ENCODE peak calls at places on chromosomes 4 and X, in six cellular contexts. L is SK-N-SH, C is HCT116, U is K562, A is HepG2, Z is GM12878. F is an unnamed sample.

GRCh38 chr4:181138116-181138515 is 1105.1 kb upstream of the TENM3 start:
- DNase-seq in A (no peak), Z (no peak), L (no peak), C (no peak), U (no peak), F (no peak)

GRCh38 chrX:153387987-153388721 is 13.0 kb downstream of the PNMA6E start:
- DNase-seq in C (no peak), L (no peak), A (no peak), Z (no peak), U (no peak), F (no peak)

GRCh38 chr4:163548481-163549243 is 54.2 kb downstream of the TMA16 start:
- DNase-seq in Z (no peak), A (peak; percentile 37), U (peak; percentile 18), L (peak; percentile 52), C (no peak), F (no peak)

GRCh38 chrX:103170216-103170615 is 44.7 kb upstream of the BEX4 start:
- DNase-seq in Z (no peak), U (no peak), A (no peak), L (no peak), C (no peak), F (no peak)

GRCh38 chr4:153679476-153679875 is 4.6 kb upstream of the TLR2 start:
- DNase-seq in C (no peak), U (no peak), L (no peak), A (no peak), Z (no peak), F (no peak)

GRCh38 chr4:123452585-123452984 is 56.0 kb downstream of the SPRY1 start:
- DNase-seq in C (no peak), A (peak; percentile 20), U (no peak), L (peak; percentile 49), Z (no peak), F (peak; percentile 87)

GRCh38 chr4:1939664-1940509 is 68.7 kb downstream of the NSD2 start:
- DNase-seq in C (peak; percentile 53), L (no peak), U (no peak), Z (no peak), A (peak; percentile 9), F (no peak)

GRCh38 chr4:20259707-20260106 is 8.0 kb downstream of the SLIT2 start:
- DNase-seq in Z (no peak), U (no peak), C (no peak), A (no peak), L (no peak), F (no peak)

GRCh38 chr4:61663310-61663709 is 463.2 kb downstream of the ADGRL3 start:
- DNase-seq in C (no peak), Z (no peak), L (no peak), U (no peak), A (no peak), F (no peak)

GRCh38 chr4:163544407-163545038 is 50.0 kb downstream of the TMA16 start:
- DNase-seq in C (no peak), Z (no peak), A (peak; percentile 22), U (peak; percentile 72), L (peak; percentile 75), F (no peak)

GRCh38 chrX:10111364-10112148 is 45.2 kb upstream of the CLCN4 start:
- DNase-seq in Z (peak; percentile 59), A (peak; percentile 32), U (no peak), L (no peak), C (no peak), F (no peak)

GRCh38 chrX:2466876-2467656 is 33.7 kb downstream of the DHRSX start:
- DNase-seq in L (no peak), Z (no peak), A (peak; percentile 53), U (no peak), C (no peak), F (no peak)

GRCh38 chr4:177339794-177340374 is 30.2 kb downstream of the NEIL3 start:
- DNase-seq in Z (peak; percentile 4), C (peak; percentile 4), L (peak; percentile 45), U (no peak), A (peak; percentile 29), F (no peak)

GRCh38 chr4:1009647-1010521 is 1.5 kb upstream of the FGFRL1 start:
- DNase-seq in U (peak; percentile 79), Z (no peak), C (no peak), L (peak; percentile 97), A (no peak), F (no peak)

GRCh38 chr4:107276052-107276451 is 239.9 kb upstream of the DKK2 start:
- DNase-seq in U (no peak), A (no peak), Z (no peak), L (no peak), C (no peak), F (no peak)

GRCh38 chr4:114386637-114387233 is 211.9 kb upstream of the UGT8 start:
- DNase-seq in Z (peak; percentile 5), U (peak; percentile 9), C (peak; percentile 38), A (peak; percentile 5), L (peak; percentile 24), F (no peak)

GRCh38 chr4:8724436-8725070 is 132.0 kb downstream of the CPZ start:
- DNase-seq in A (no peak), L (no peak), Z (no peak), U (no peak), C (no peak), F (no peak)

GRCh38 chrX:150575415-150575814 is 7.0 kb downstream of the MTM1 start:
- DNase-seq in L (no peak), A (no peak), Z (no peak), C (peak; percentile 72), U (no peak), F (no peak)

GRCh38 chr4:174216935-174217272 is 66.6 kb downstream of the FBXO8 start:
- DNase-seq in C (no peak), U (no peak), L (no peak), Z (no peak), A (no peak), F (no peak)

GRCh38 chr4:143286733-143287570 is 49.7 kb upstream of the GAB1 start:
- DNase-seq in L (no peak), A (no peak), U (no peak), Z (no peak), C (no peak), F (no peak)

GRCh38 chr4:77075869-77076801 is at the start of gene CCNI:
- DNase-seq in U (peak; percentile 93), Z (peak; percentile 92), L (peak; percentile 94), C (peak; percentile 95), A (peak; percentile 90), F (peak; percentile 87)

GRCh38 chr4:2352729-2353221 is 65.7 kb downstream of the ZFYVE28 start:
- DNase-seq in C (no peak), U (no peak), A (no peak), L (no peak), Z (no peak), F (no peak)

GRCh38 chr4:150818129-150818528 is 197.0 kb downstream of the LRBA start:
- DNase-seq in L (no peak), C (no peak), U (no peak), A (no peak), Z (no peak), F (no peak)
- TF ChIP-seq REST in L (no peak), C (no peak), U (no peak), A (no peak), Z (no peak), F (no peak)

DNA sequence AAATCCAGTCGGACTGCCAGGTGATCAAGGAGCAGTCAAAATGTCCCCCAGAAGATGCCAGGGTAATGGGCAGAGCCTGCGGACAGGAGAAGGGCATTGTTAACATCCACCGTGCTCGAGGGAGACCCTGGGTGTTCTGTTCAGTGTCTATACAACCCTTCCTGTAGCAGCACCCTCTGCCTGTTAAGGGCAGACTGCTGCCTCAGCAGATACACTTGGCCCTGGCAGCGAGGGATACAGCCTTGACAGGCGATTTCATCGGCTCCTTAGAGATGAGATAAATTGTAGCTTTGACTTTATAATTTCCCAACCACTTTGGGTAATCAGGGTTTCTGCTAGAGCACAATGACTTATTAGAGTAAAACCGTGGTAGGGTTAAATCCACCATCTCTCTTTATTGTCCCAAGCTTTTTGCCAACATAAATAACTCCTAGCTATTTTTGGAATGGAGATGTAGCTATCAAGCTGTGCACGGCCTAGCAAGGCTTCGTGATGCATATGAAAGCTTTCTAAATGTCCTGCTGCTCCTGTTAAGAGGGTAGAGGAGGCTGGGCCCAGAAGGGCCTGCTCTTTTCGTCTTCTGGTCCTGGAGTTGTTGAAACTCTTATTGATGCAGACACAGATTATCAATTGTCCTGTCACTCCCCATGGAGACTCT is 195.9 kb downstream of the CPEB2 start:
- DNase-seq in C (no peak), Z (no peak), L (no peak), A (no peak), U (no peak), F (no peak)
- H3K4me3 ChIP-seq in C (no peak overlapping the region), Z (no peak overlapping the region), L (no peak overlapping the region), A (no peak overlapping the region), U (no peak overlapping the region), F (no peak overlapping the region)

GRCh38 chr4:169137555-169137920 is 127.5 kb upstream of the CBR4 start:
- DNase-seq in A (no peak), Z (no peak), C (no peak), U (no peak), L (no peak), F (no peak)
- TF ChIP-seq SIN3A in A (no peak), Z (no peak), C (no peak), U (no peak), L (no peak), F (no peak)

DNA sequence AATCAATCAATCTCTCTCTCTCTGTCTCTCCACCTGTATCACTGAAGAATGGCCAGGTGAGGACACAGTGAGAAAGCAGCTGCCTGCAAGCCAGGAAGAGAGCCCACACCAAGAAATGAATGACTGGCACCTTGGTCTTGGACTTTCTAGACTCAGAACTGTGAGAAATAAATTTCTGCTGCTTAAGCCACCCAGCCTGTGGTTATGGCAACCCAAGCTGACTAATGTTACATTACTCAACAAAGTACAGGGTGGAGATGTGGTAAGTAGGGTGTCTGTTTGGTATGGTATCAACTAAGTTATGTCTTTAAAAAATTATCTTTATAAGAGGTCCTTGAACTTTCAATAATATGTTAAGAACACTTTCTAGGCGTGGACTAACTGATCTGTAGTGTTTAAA is 159.3 kb downstream of the EPHA5 start:
- DNase-seq in C (no peak), U (no peak), Z (no peak), L (no peak), A (no peak), F (no peak)
- TF ChIP-seq REST in C (no peak), U (no peak), Z (no peak), L (no peak), A (no peak), F (no peak)

GRCh38 chr4:152014280-152014679 is 253.5 kb upstream of the GATB start:
- DNase-seq in U (no peak), C (no peak), L (no peak), Z (peak; percentile 55), A (no peak), F (no peak)
- H3K4me3 ChIP-seq in U (no peak overlapping the region), C (no peak overlapping the region), L (no peak overlapping the region), Z (no peak overlapping the region), A (no peak overlapping the region), F (no peak overlapping the region)

DNA sequence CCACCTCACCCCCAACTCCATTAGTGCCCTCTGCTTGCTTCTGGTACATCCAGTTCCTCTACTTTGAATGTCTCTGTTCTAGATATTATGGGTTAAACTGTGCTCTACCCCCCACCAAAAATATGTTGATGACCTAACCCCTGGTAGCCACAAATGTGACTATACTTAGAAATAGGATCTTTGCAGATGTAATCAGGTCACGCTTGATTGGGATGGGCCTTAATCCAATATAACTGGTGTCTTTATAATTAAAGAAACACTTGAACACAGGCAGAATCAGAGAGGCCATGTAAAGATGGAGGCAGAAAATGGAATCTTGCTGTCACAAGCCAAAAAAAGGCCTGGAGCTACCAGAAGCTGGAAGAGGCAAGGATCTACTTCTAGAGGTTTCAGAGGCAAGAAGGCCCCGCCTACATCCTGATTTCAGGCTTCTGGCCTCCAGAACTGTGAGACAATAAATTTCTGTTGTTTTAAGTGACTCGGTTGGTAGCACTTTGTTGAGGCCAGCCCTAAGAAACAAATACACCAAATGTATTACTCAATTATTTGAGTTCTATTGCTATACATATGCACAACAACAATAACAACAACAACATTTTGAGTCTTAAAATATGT is 220.0 kb downstream of the PPP3CA start:
- DNase-seq in L (no peak), Z (no peak), U (no peak), A (no peak), C (no peak), F (no peak)
- TF ChIP-seq SIN3A in L (no peak), Z (no peak), U (no peak), A (no peak), C (no peak), F (no peak)